ENCODE peak calls at places on chromosomes 1 and 21, in five cellular contexts. S is kidney; M is effector memory CD4-positive, alpha-beta T cell; F is A549; Q is neuronal stem cell. H is an unnamed sample.

GRCh38 chr1:29197590-29197924 is 15.9 kb upstream of the SRSF4 start:
- DNase-seq in S (no peak), M (no peak), F (peak), Q (no peak), H (no peak)

GRCh38 chr1:211843507-211844298 is 13.1 kb upstream of the LPGAT1 start:
- DNase-seq in S (no peak), M (no peak), F (no peak), Q (no peak), H (no peak)

GRCh38 chr21:31497939-31498338 is 153.9 kb upstream of the TIAM1 start:
- DNase-seq in S (no peak), M (no peak), F (no peak), Q (no peak), H (no peak)

GRCh38 chr1:45945426-45945825 is 142.0 kb downstream of the MAST2 start:
- DNase-seq in S (no peak), M (no peak), F (no peak), Q (no peak), H (no peak)

GRCh38 chr1:21174638-21175323 is 1.9 kb downstream of the EIF4G3 start:
- DNase-seq in S (no peak), M (no peak), F (no peak), Q (no peak), H (no peak)

GRCh38 chr1:44294588-44295007 is 60.5 kb downstream of the ERI3 start:
- DNase-seq in S (peak), M (no peak), F (peak), Q (no peak), H (peak)

GRCh38 chr1:22525646-22526045 is 37.6 kb upstream of the EPHA8 start:
- DNase-seq in S (no peak), M (no peak), F (no peak), Q (no peak), H (no peak)

GRCh38 chr21:14712121-14712520 is 166.0 kb upstream of the SAMSN1 start:
- DNase-seq in S (no peak), M (no peak), F (no peak), Q (no peak), H (no peak)

GRCh38 chr1:115255154-115255553 is 82.9 kb downstream of the NGF start:
- DNase-seq in S (no peak), M (no peak), F (no peak), Q (no peak), H (no peak)

GRCh38 chr1:47834326-47834725 is 162.9 kb downstream of the TRABD2B start:
- DNase-seq in S (no peak), M (no peak), F (no peak), Q (no peak), H (no peak)

GRCh38 chr1:31348449-31348848 is 24.4 kb downstream of the FABP3 start:
- DNase-seq in S (no peak), M (no peak), F (no peak), Q (no peak), H (no peak)

GRCh38 chr1:223444411-223444810 is 51.2 kb downstream of the CCDC185 start:
- DNase-seq in S (no peak), M (no peak), F (no peak), Q (no peak), H (no peak)

GRCh38 chr1:236421022-236421421 is 26.9 kb downstream of the EDARADD start:
- DNase-seq in S (no peak), M (no peak), F (peak), Q (no peak), H (no peak)

GRCh38 chr1:228093050-228093906 is 9.8 kb downstream of the C1orf35 start:
- DNase-seq in S (no peak), M (no peak), F (no peak), Q (no peak), H (peak)

GRCh38 chr1:101748077-101748476 is 248.6 kb downstream of the OLFM3 start:
- DNase-seq in S (no peak), M (no peak), F (no peak), Q (no peak), H (no peak)

GRCh38 chr1:183543619-183544204 is 46.5 kb downstream of the NCF2 start:
- DNase-seq in S (no peak), M (no peak), F (peak), Q (no peak), H (no peak)

GRCh38 chr1:203129501-203130231 is 2.1 kb downstream of the ADORA1 start:
- DNase-seq in S (no peak), M (no peak), F (no peak), Q (no peak), H (no peak)

GRCh38 chr1:183163311-183163710 is 22.8 kb upstream of the LAMC2 start:
- DNase-seq in S (no peak), M (no peak), F (peak), Q (no peak), H (no peak)

GRCh38 chr1:241045659-241046058 is 311.3 kb downstream of the RGS7 start:
- DNase-seq in S (no peak), M (no peak), F (no peak), Q (no peak), H (no peak)

GRCh38 chr1:172252296-172252695 is 168.2 kb upstream of the C1orf105 start:
- DNase-seq in S (no peak), M (no peak), F (no peak), Q (no peak), H (no peak)

GRCh38 chr21:43034826-43035225 is 40.8 kb downstream of the CBS start:
- DNase-seq in S (no peak), M (no peak), F (no peak), Q (no peak), H (no peak)

GRCh38 chr1:36696261-36696940 is 213.7 kb upstream of the CSF3R start:
- DNase-seq in S (no peak), M (no peak), F (no peak), Q (no peak), H (no peak)

GRCh38 chr1:202106340-202107284 is 16.1 kb upstream of the GPR37L1 start:
- DNase-seq in S (peak), M (no peak), F (peak), Q (no peak), H (no peak)
- H3K27ac ChIP-seq in S (peak), M (no peak), F (peak), Q (peak), H (no peak)

GRCh38 chr1:41387667-41388091 is 26.4 kb downstream of the FOXO6 start:
- DNase-seq in S (peak), M (no peak), F (no peak), Q (peak), H (peak)
- H3K27ac ChIP-seq in S (no peak), M (no peak), F (no peak), Q (no peak), H (no peak)

DNA sequence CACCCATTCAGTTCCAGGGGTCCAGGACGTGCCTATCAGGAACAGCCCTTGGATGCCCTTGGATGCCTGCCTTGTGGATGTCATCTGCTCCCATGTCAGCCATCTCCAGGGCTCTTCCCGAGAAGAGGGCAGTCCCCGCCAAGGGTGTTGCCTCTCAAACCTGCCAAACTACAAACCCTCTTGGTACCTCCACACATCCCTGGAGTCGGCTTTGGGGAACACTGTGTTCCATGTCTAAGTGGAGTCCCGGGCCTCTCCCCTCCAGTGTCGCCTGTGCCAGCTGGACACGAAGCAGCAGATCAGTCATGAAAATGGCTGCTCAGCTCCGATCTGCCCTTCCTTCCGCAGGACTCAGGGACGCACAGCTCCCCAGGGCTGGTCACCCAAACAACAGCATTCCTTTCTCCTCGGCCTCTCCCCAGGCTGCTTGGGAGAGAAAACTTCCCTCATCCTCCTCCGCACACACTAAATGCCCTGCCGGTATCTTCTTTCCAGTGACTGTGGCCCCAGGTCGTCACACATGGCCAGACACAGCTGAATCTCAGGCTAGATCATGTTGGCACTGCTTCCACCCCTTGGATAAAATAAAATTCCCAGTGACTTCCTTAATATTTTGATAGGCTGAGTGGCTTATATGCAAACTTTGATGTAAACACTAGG is 53.4 kb downstream of the GALNT2 start:
- DNase-seq in S (no peak), M (no peak), F (no peak), Q (no peak), H (no peak)
- H3K27ac ChIP-seq in S (no peak), M (no peak), F (no peak), Q (no peak), H (no peak)

GRCh38 chr1:116504308-116505156 is 66.3 kb downstream of the CD58 start:
- DNase-seq in S (peak), M (peak), F (peak), Q (no peak), H (peak)
- H3K27ac ChIP-seq in S (no peak), M (peak), F (peak), Q (no peak), H (peak)